ENCODE peak calls at places on chromosomes 16 and 17, in five cellular contexts. S is NCI-H1105 treated with DMSO at 0.1 percent for 48 hours, W is nephron progenitor cell, R is left colon, J is ovary. T is an unnamed sample.

GRCh38 chr17:8137645-8138342 is 13.9 kb upstream of the HES7 start:
- DNase-seq in R (peak), J (peak), S (no peak), W (no peak), T (no peak)

GRCh38 chr16:88669986-88670385 is 7.1 kb upstream of the MVD start:
- DNase-seq in S (no peak), J (no peak), W (no peak), R (no peak), T (no peak)

GRCh38 chr16:88338111-88338510 is 44.6 kb upstream of the ZNF469 start:
- DNase-seq in S (no peak), R (no peak), J (no peak), W (no peak), T (no peak)

GRCh38 chr17:41367426-41368075 is 2.1 kb downstream of the KRT33B start:
- DNase-seq in R (no peak), S (no peak), W (no peak), J (no peak), T (no peak)

GRCh38 chr16:19923396-19923795 is 38.7 kb upstream of the GPRC5B start:
- DNase-seq in S (no peak), R (peak), J (no peak), W (no peak), T (no peak)

GRCh38 chr17:78202666-78203065 is 11.4 kb upstream of the BIRC5 start:
- DNase-seq in S (no peak), W (no peak), R (no peak), J (no peak), T (no peak)

GRCh38 chr16:80337786-80338185 is 203.0 kb upstream of the DYNLRB2 start:
- DNase-seq in J (no peak), W (no peak), R (no peak), S (no peak), T (no peak)

GRCh38 chr17:17017343-17018014 is 24.8 kb upstream of the MPRIP start:
- DNase-seq in R (no peak), S (no peak), W (no peak), J (peak), T (no peak)

GRCh38 chr16:87740909-87741424 is 24.8 kb downstream of the KLHDC4 start:
- DNase-seq in J (peak), W (no peak), R (no peak), S (no peak), T (no peak)

GRCh38 chr16:15601212-15601879 is 41.6 kb downstream of the MARF1 start:
- DNase-seq in J (no peak), W (peak), R (no peak), S (no peak), T (no peak)

GRCh38 chr17:3400008-3400407 is 1.8 kb upstream of the OR1E1 start:
- DNase-seq in W (no peak), S (peak), J (no peak), R (no peak), T (no peak)

GRCh38 chr16:19307587-19308241 is 22.2 kb downstream of the CLEC19A start:
- DNase-seq in S (no peak), R (no peak), J (no peak), W (peak), T (no peak)

GRCh38 chr17:41308918-41309359 is at the start of gene KRTAP16-1:
- DNase-seq in R (no peak), S (no peak), W (no peak), J (no peak), T (no peak)

GRCh38 chr16:4574919-4575705 is 19.0 kb downstream of the C16orf96 start:
- DNase-seq in J (no peak), R (no peak), S (no peak), W (no peak), T (no peak)

GRCh38 chr16:75424096-75424762 is 9.1 kb downstream of the CFDP1 start:
- DNase-seq in W (no peak), S (no peak), R (no peak), J (no peak), T (no peak)

GRCh38 chr17:57372156-57372555 is 115.8 kb downstream of the MSI2 start:
- DNase-seq in R (no peak), J (no peak), S (peak), W (no peak), T (no peak)

GRCh38 chr16:49748322-49748721 is 107.6 kb downstream of the ZNF423 start:
- DNase-seq in J (no peak), S (peak), R (no peak), W (no peak), T (no peak)

GRCh38 chr16:77991701-77992100 is 30.6 kb upstream of the CLEC3A start:
- DNase-seq in R (no peak), S (peak), W (no peak), J (no peak), T (no peak)

GRCh38 chr16:30488764-30489595 is 16.4 kb downstream of the ITGAL start:
- DNase-seq in S (no peak), J (no peak), R (no peak), W (no peak), T (no peak)

GRCh38 chr16:52837251-52837650 is 215.4 kb downstream of the CHD9NB start:
- DNase-seq in R (no peak), W (no peak), S (no peak), J (no peak), T (no peak)

GRCh38 chr17:40098846-40099626 is 1.4 kb downstream of the NR1D1 start:
- DNase-seq in S (peak), R (peak), W (peak), J (peak), T (peak)